ENCODE peak calls at places on chromosomes 4 and X, in four cellular contexts. One of them, this sample, is unnamed.

GRCh38 chrX:54798137-54798536 is at the start of gene ITIH6:
- DNase-seq in effector memory CD4-positive, alpha-beta T cell: no peak
- DNase-seq in endothelial cell of umbilical vein: no peak
- DNase-seq in CD8-positive, alpha-beta T cell: no peak
- DNase-seq in this sample: no peak

GRCh38 chr4:13599159-13599558 is 28.4 kb downstream of the BOD1L1 start:
- DNase-seq in CD8-positive, alpha-beta T cell: no peak
- DNase-seq in effector memory CD4-positive, alpha-beta T cell: no peak
- DNase-seq in endothelial cell of umbilical vein: no peak
- DNase-seq in this sample: peak

GRCh38 chr4:93467484-93468155 is 360.9 kb upstream of the ATOH1 start:
- DNase-seq in CD8-positive, alpha-beta T cell: no peak
- DNase-seq in endothelial cell of umbilical vein: no peak
- DNase-seq in effector memory CD4-positive, alpha-beta T cell: no peak
- DNase-seq in this sample: peak

GRCh38 chr4:48902266-48902665 is 4.3 kb downstream of the OCIAD2 start:
- DNase-seq in effector memory CD4-positive, alpha-beta T cell: no peak
- DNase-seq in CD8-positive, alpha-beta T cell: no peak
- DNase-seq in endothelial cell of umbilical vein: no peak
- DNase-seq in this sample: no peak

GRCh38 chr4:176191974-176192373 is 3.4 kb downstream of the SPATA4 start:
- DNase-seq in endothelial cell of umbilical vein: peak
- DNase-seq in CD8-positive, alpha-beta T cell: no peak
- DNase-seq in effector memory CD4-positive, alpha-beta T cell: no peak
- DNase-seq in this sample: no peak

GRCh38 chr4:86011117-86011516 is 348.7 kb downstream of the MAPK10 start:
- DNase-seq in endothelial cell of umbilical vein: peak
- DNase-seq in effector memory CD4-positive, alpha-beta T cell: no peak
- DNase-seq in CD8-positive, alpha-beta T cell: no peak
- DNase-seq in this sample: no peak

GRCh38 chr4:147037089-147037488 is 91.4 kb upstream of the TTC29 start:
- DNase-seq in CD8-positive, alpha-beta T cell: no peak
- DNase-seq in endothelial cell of umbilical vein: no peak
- DNase-seq in effector memory CD4-positive, alpha-beta T cell: no peak
- DNase-seq in this sample: no peak

GRCh38 chrX:131025336-131025735 is 32.8 kb upstream of the ARHGAP36 start:
- DNase-seq in effector memory CD4-positive, alpha-beta T cell: no peak
- DNase-seq in CD8-positive, alpha-beta T cell: no peak
- DNase-seq in endothelial cell of umbilical vein: no peak
- DNase-seq in this sample: no peak

GRCh38 chr4:174658246-174658645 is 136.0 kb upstream of the HPGD start:
- DNase-seq in effector memory CD4-positive, alpha-beta T cell: no peak
- DNase-seq in endothelial cell of umbilical vein: no peak
- DNase-seq in CD8-positive, alpha-beta T cell: no peak
- DNase-seq in this sample: no peak

GRCh38 chrX:151974336-151975227 is at the start of gene GABRE:
- DNase-seq in effector memory CD4-positive, alpha-beta T cell: no peak
- DNase-seq in CD8-positive, alpha-beta T cell: no peak
- DNase-seq in endothelial cell of umbilical vein: peak
- DNase-seq in this sample: peak
- H3K4me3 ChIP-seq in effector memory CD4-positive, alpha-beta T cell: no peak
- H3K4me3 ChIP-seq in CD8-positive, alpha-beta T cell: no peak
- H3K4me3 ChIP-seq in endothelial cell of umbilical vein: peak
- H3K4me3 ChIP-seq in this sample: peak

GRCh38 chr4:106384878-106385277 is 16.3 kb upstream of the GIMD1 start:
- DNase-seq in CD8-positive, alpha-beta T cell: no peak
- DNase-seq in endothelial cell of umbilical vein: no peak
- DNase-seq in effector memory CD4-positive, alpha-beta T cell: no peak
- DNase-seq in this sample: no peak

GRCh38 chr4:106380179-106380578 is 11.6 kb upstream of the GIMD1 start:
- DNase-seq in endothelial cell of umbilical vein: no peak
- DNase-seq in effector memory CD4-positive, alpha-beta T cell: no peak
- DNase-seq in CD8-positive, alpha-beta T cell: no peak
- DNase-seq in this sample: no peak

GRCh38 chr4:106385853-106386393 is 17.3 kb upstream of the GIMD1 start:
- DNase-seq in CD8-positive, alpha-beta T cell: no peak
- DNase-seq in endothelial cell of umbilical vein: no peak
- DNase-seq in effector memory CD4-positive, alpha-beta T cell: no peak
- DNase-seq in this sample: no peak
- H3K4me3 ChIP-seq in CD8-positive, alpha-beta T cell: no peak
- H3K4me3 ChIP-seq in endothelial cell of umbilical vein: no peak
- H3K4me3 ChIP-seq in effector memory CD4-positive, alpha-beta T cell: no peak
- H3K4me3 ChIP-seq in this sample: no peak

GRCh38 chr4:159289682-159290081 is 186.8 kb downstream of the RAPGEF2 start:
- DNase-seq in CD8-positive, alpha-beta T cell: no peak
- DNase-seq in effector memory CD4-positive, alpha-beta T cell: no peak
- DNase-seq in endothelial cell of umbilical vein: no peak
- DNase-seq in this sample: no peak
- H3K4me3 ChIP-seq in CD8-positive, alpha-beta T cell: no peak
- H3K4me3 ChIP-seq in effector memory CD4-positive, alpha-beta T cell: no peak
- H3K4me3 ChIP-seq in endothelial cell of umbilical vein: no peak
- H3K4me3 ChIP-seq in this sample: no peak

GRCh38 chr4:121696641-121697461 is at the start of gene ANXA5:
- DNase-seq in CD8-positive, alpha-beta T cell: peak
- DNase-seq in effector memory CD4-positive, alpha-beta T cell: peak
- DNase-seq in endothelial cell of umbilical vein: peak
- DNase-seq in this sample: peak
- H3K4me3 ChIP-seq in CD8-positive, alpha-beta T cell: peak
- H3K4me3 ChIP-seq in effector memory CD4-positive, alpha-beta T cell: peak
- H3K4me3 ChIP-seq in endothelial cell of umbilical vein: peak
- H3K4me3 ChIP-seq in this sample: peak

GRCh38 chr4:92091335-92091734 is 212.4 kb upstream of the GRID2 start:
- DNase-seq in CD8-positive, alpha-beta T cell: no peak
- DNase-seq in effector memory CD4-positive, alpha-beta T cell: no peak
- DNase-seq in endothelial cell of umbilical vein: no peak
- DNase-seq in this sample: peak

GRCh38 chr4:92090887-92091286 is 212.9 kb upstream of the GRID2 start:
- DNase-seq in CD8-positive, alpha-beta T cell: no peak
- DNase-seq in endothelial cell of umbilical vein: no peak
- DNase-seq in effector memory CD4-positive, alpha-beta T cell: no peak
- DNase-seq in this sample: no peak
- H3K4me3 ChIP-seq in CD8-positive, alpha-beta T cell: no peak
- H3K4me3 ChIP-seq in endothelial cell of umbilical vein: no peak
- H3K4me3 ChIP-seq in effector memory CD4-positive, alpha-beta T cell: no peak
- H3K4me3 ChIP-seq in this sample: no peak

GRCh38 chr4:7134737-7135388 is 57.5 kb upstream of the SORCS2 start:
- DNase-seq in CD8-positive, alpha-beta T cell: no peak
- DNase-seq in effector memory CD4-positive, alpha-beta T cell: no peak
- DNase-seq in endothelial cell of umbilical vein: no peak
- DNase-seq in this sample: no peak
- H3K4me3 ChIP-seq in CD8-positive, alpha-beta T cell: no peak
- H3K4me3 ChIP-seq in effector memory CD4-positive, alpha-beta T cell: no peak
- H3K4me3 ChIP-seq in endothelial cell of umbilical vein: no peak
- H3K4me3 ChIP-seq in this sample: no peak

GRCh38 chrX:70480660-70481018 is 36.0 kb downstream of the DLG3 start:
- DNase-seq in effector memory CD4-positive, alpha-beta T cell: no peak
- DNase-seq in CD8-positive, alpha-beta T cell: no peak
- DNase-seq in endothelial cell of umbilical vein: no peak
- DNase-seq in this sample: peak

GRCh38 chrX:70481424-70481823 is 36.8 kb downstream of the DLG3 start:
- DNase-seq in effector memory CD4-positive, alpha-beta T cell: no peak
- DNase-seq in CD8-positive, alpha-beta T cell: no peak
- DNase-seq in endothelial cell of umbilical vein: peak
- DNase-seq in this sample: no peak

GRCh38 chrX:70478521-70478920 is 33.9 kb downstream of the DLG3 start:
- DNase-seq in endothelial cell of umbilical vein: no peak
- DNase-seq in CD8-positive, alpha-beta T cell: no peak
- DNase-seq in effector memory CD4-positive, alpha-beta T cell: no peak
- DNase-seq in this sample: peak

GRCh38 chrX:70479197-70479969 is 34.7 kb downstream of the DLG3 start:
- DNase-seq in effector memory CD4-positive, alpha-beta T cell: no peak
- DNase-seq in endothelial cell of umbilical vein: peak
- DNase-seq in CD8-positive, alpha-beta T cell: no peak
- DNase-seq in this sample: no peak

DNA sequence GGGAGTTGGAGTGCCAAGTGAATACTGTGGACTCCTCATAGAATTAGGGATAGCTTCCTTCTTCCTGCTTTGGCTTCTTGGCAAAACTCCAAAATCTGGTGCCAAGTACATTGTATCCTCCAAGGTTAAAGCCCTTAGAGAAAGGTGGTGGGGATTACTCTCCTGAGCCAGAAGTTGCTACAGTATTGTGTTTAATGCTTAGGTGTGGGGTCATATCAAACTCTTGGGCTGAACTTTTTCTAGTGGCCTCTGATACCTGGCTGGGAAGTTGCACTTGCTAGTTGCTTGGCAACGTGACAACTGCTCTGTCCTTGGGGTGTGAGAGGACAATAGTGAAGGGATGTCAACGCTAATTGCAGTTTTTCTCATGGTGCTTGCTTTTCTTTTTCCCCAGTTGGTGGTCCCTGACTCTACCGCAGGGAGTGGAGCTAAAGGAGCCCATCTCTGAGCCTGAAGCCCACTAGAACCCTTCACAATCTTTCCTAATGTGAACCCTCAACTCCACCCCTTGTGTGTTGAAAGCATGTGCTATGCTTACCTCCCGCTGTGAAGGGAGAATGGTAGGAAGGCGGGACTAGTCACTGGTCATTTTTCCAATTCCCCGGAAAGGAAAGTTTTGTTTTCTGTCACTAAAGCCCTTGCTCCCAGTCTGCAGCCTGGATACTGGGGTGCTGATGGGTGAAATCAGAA is 35.5 kb downstream of the DLG3 start:
- DNase-seq in CD8-positive, alpha-beta T cell: no peak
- DNase-seq in effector memory CD4-positive, alpha-beta T cell: no peak
- DNase-seq in endothelial cell of umbilical vein: peak
- DNase-seq in this sample: no peak
- H3K4me3 ChIP-seq in CD8-positive, alpha-beta T cell: no peak
- H3K4me3 ChIP-seq in effector memory CD4-positive, alpha-beta T cell: no peak
- H3K4me3 ChIP-seq in endothelial cell of umbilical vein: no peak
- H3K4me3 ChIP-seq in this sample: no peak

GRCh38 chrX:153333271-153333670 is 682 bp upstream of the ZNF275 start:
- DNase-seq in endothelial cell of umbilical vein: no peak
- DNase-seq in effector memory CD4-positive, alpha-beta T cell: no peak
- DNase-seq in CD8-positive, alpha-beta T cell: no peak
- DNase-seq in this sample: no peak
- H3K4me3 ChIP-seq in endothelial cell of umbilical vein: no peak
- H3K4me3 ChIP-seq in effector memory CD4-positive, alpha-beta T cell: no peak
- H3K4me3 ChIP-seq in CD8-positive, alpha-beta T cell: no peak
- H3K4me3 ChIP-seq in this sample: peak

GRCh38 chr4:182255421-182256190 is 12.4 kb downstream of the TENM3 start:
- DNase-seq in CD8-positive, alpha-beta T cell: no peak
- DNase-seq in effector memory CD4-positive, alpha-beta T cell: no peak
- DNase-seq in endothelial cell of umbilical vein: no peak
- DNase-seq in this sample: no peak

GRCh38 chr4:182250446-182250845 is 7.2 kb downstream of the TENM3 start:
- DNase-seq in endothelial cell of umbilical vein: no peak
- DNase-seq in CD8-positive, alpha-beta T cell: no peak
- DNase-seq in effector memory CD4-positive, alpha-beta T cell: no peak
- DNase-seq in this sample: no peak

GRCh38 chr4:182251116-182251515 is 7.9 kb downstream of the TENM3 start:
- DNase-seq in endothelial cell of umbilical vein: no peak
- DNase-seq in CD8-positive, alpha-beta T cell: no peak
- DNase-seq in effector memory CD4-positive, alpha-beta T cell: no peak
- DNase-seq in this sample: no peak

GRCh38 chr4:182257503-182257902 is 14.3 kb downstream of the TENM3 start:
- DNase-seq in CD8-positive, alpha-beta T cell: no peak
- DNase-seq in endothelial cell of umbilical vein: no peak
- DNase-seq in effector memory CD4-positive, alpha-beta T cell: no peak
- DNase-seq in this sample: no peak

GRCh38 chr4:182254381-182254780 is 11.2 kb downstream of the TENM3 start:
- DNase-seq in endothelial cell of umbilical vein: no peak
- DNase-seq in CD8-positive, alpha-beta T cell: no peak
- DNase-seq in effector memory CD4-positive, alpha-beta T cell: no peak
- DNase-seq in this sample: no peak
- H3K4me3 ChIP-seq in endothelial cell of umbilical vein: no peak
- H3K4me3 ChIP-seq in CD8-positive, alpha-beta T cell: no peak
- H3K4me3 ChIP-seq in effector memory CD4-positive, alpha-beta T cell: no peak
- H3K4me3 ChIP-seq in this sample: no peak

GRCh38 chr4:148216866-148217814 is 225.1 kb downstream of the NR3C2 start:
- DNase-seq in effector memory CD4-positive, alpha-beta T cell: peak
- DNase-seq in endothelial cell of umbilical vein: peak
- DNase-seq in CD8-positive, alpha-beta T cell: no peak
- DNase-seq in this sample: no peak
- H3K4me3 ChIP-seq in effector memory CD4-positive, alpha-beta T cell: peak
- H3K4me3 ChIP-seq in endothelial cell of umbilical vein: no peak
- H3K4me3 ChIP-seq in CD8-positive, alpha-beta T cell: peak
- H3K4me3 ChIP-seq in this sample: no peak

This sample was measured in WERI-Rb-1.